ENCODE peak calls at places on chromosomes 5 and 9, in nine cellular contexts. I is activated effector memory CD4-positive, alpha-beta T cell treated with Interleukin-2 at 50 U/mL for 16 hours; T is activated CD8-positive, alpha-beta T cell treated with anti-CD3 and anti-CD28 coated beads for 36 hours; C is anterior cingulate cortex; F is astrocyte; V is NCI-H460; E is A172; L is NCI-H82; K is cerebellar cortex. D is an unnamed sample.

GRCh38 chr5:173618927-173619519 is 2.6 kb upstream of the BOD1 start:
- DNase-seq in F (peak; percentile 18), V (peak; percentile 70), K (peak; percentile 82), L (peak; percentile 79), E (peak; percentile 57), T (peak; percentile 56), I (peak; percentile 5), C (no peak), D (peak; percentile 54)

GRCh38 chr5:1801061-1801953 is at the start of gene NDUFS6:
- DNase-seq in V (peak; percentile 66), E (peak; percentile 37), F (peak; percentile 25), L (peak; percentile 74), C (peak; percentile 76), I (peak; percentile 73), K (peak; percentile 78), T (peak; percentile 86), D (peak; percentile 60)

GRCh38 chr9:71072587-71072986 is 48.8 kb downstream of the TRPM3 start:
- DNase-seq in K (no peak), F (no peak), V (no peak), E (no peak), I (no peak), C (no peak), T (no peak), L (no peak), D (no peak)

GRCh38 chr5:156475831-156476551 is 149.0 kb downstream of the SGCD start:
- DNase-seq in V (peak; percentile 35), K (no peak), L (peak; percentile 20), T (no peak), F (peak; percentile 92), I (no peak), E (peak; percentile 75), C (peak; percentile 42), D (no peak)

GRCh38 chr9:38298904-38299303 is 93.6 kb upstream of the ALDH1B1 start:
- DNase-seq in K (no peak), L (no peak), I (no peak), V (no peak), E (no peak), F (no peak), C (no peak), T (no peak), D (no peak)

GRCh38 chr5:79448336-79448735 is 65.6 kb downstream of the HOMER1 start:
- DNase-seq in I (no peak), L (no peak), V (no peak), C (no peak), K (no peak), F (peak; percentile 78), T (no peak), E (peak; percentile 68), D (no peak)

GRCh38 chr9:22469928-22470544 is 23.4 kb downstream of the DMRTA1 start:
- DNase-seq in T (peak; percentile 28), V (peak; percentile 46), E (peak; percentile 37), I (no peak), L (peak; percentile 79), C (no peak), K (peak; percentile 8), F (peak; percentile 10), D (peak; percentile 24)

GRCh38 chr5:53130206-53130605 is 20.6 kb upstream of the MOCS2 start:
- DNase-seq in F (peak; percentile 12), K (no peak), V (no peak), E (no peak), I (no peak), L (no peak), C (no peak), T (no peak), D (no peak)

GRCh38 chr5:96821260-96821916 is 13.6 kb upstream of the ERAP1 start:
- DNase-seq in L (no peak), T (no peak), C (no peak), K (no peak), V (no peak), E (peak; percentile 26), I (no peak), F (no peak), D (no peak)

GRCh38 chr9:109331353-109331752 is 10.5 kb upstream of the EPB41L4B start:
- DNase-seq in V (no peak), E (no peak), C (peak; percentile 76), I (no peak), K (no peak), F (no peak), L (no peak), T (no peak), D (no peak)

GRCh38 chr9:121706149-121706548 is 54.7 kb downstream of the DAB2IP start:
- DNase-seq in F (no peak), L (no peak), V (no peak), K (no peak), C (no peak), T (no peak), I (no peak), E (no peak), D (no peak)

GRCh38 chr9:136826188-136826541 is 16.1 kb upstream of the AJM1 start:
- DNase-seq in V (no peak), F (no peak), C (no peak), I (no peak), K (no peak), L (no peak), T (no peak), E (no peak), D (no peak)

GRCh38 chr9:14677396-14677795 is 15.8 kb downstream of the ZDHHC21 start:
- DNase-seq in T (no peak), C (no peak), I (no peak), K (no peak), L (no peak), E (no peak), V (no peak), F (no peak), D (no peak)

GRCh38 chr5:168334161-168335094 is 43.0 kb downstream of the WWC1 start:
- DNase-seq in E (peak; percentile 68), K (no peak), V (no peak), C (no peak), T (no peak), L (no peak), F (peak; percentile 80), I (no peak), D (no peak)

GRCh38 chr5:58407042-58407709 is 52.7 kb downstream of the PLK2 start:
- DNase-seq in L (no peak), K (no peak), V (peak; percentile 43), F (peak; percentile 85), E (peak; percentile 57), C (no peak), I (no peak), T (no peak), D (no peak)

GRCh38 chr9:133844876-133845658 is 106.9 kb upstream of the SARDH start:
- DNase-seq in C (peak; percentile 35), V (no peak), K (no peak), E (peak; percentile 62), T (peak; percentile 9), L (no peak), I (no peak), F (peak; percentile 70), D (no peak)

GRCh38 chr5:86824642-86825041 is 206.9 kb downstream of the COX7C start:
- DNase-seq in T (no peak), L (no peak), K (no peak), V (no peak), F (no peak), E (no peak), I (no peak), C (no peak), D (no peak)

GRCh38 chr5:32522429-32523143 is 62.8 kb upstream of the SUB1 start:
- DNase-seq in V (no peak), I (no peak), E (peak; percentile 96), C (no peak), K (no peak), F (peak; percentile 94), T (peak; percentile 37), L (no peak), D (no peak)

D was measured in HepG2.